ENCODE peak calls at places on chromosomes 11 and 22, in six cellular contexts. C is PC-3, L is HCT116, J is neural progenitor cell, F is SK-N-SH, W is MM.1S. G is an unnamed sample. For H3K4me1, the result is how much of the 10 kb centered on the place peaks cover.

GRCh38 chr11:56670984-56671383 is 7.5 kb downstream of the OR5AR1 start:
- DNase-seq in C (no peak), L (no peak), J (no peak), F (no peak), W (no peak), G (no peak)

GRCh38 chr22:47094861-47095330 is 332.4 kb downstream of the TBC1D22A start:
- DNase-seq in C (peak), L (no peak), J (no peak), F (no peak), W (no peak), G (peak)

GRCh38 chr11:120068114-120068573 is 69.8 kb downstream of the TRIM29 start:
- DNase-seq in C (peak), L (no peak), J (no peak), F (peak), W (no peak), G (peak)

GRCh38 chr11:44884056-44884455 is 66.6 kb downstream of the TP53I11 start:
- DNase-seq in C (no peak), L (no peak), J (no peak), F (no peak), W (no peak), G (no peak)

GRCh38 chr22:19103881-19104821 is 18.1 kb downstream of the DGCR2 start:
- DNase-seq in C (no peak), L (no peak), J (no peak), F (no peak), W (no peak), G (peak)

GRCh38 chr11:82733444-82734119 is at the start of gene FAM181B:
- DNase-seq in C (no peak), L (no peak), J (peak), F (peak), W (no peak), G (peak)

GRCh38 chr22:46596032-46596441 is 24.1 kb upstream of the GRAMD4 start:
- DNase-seq in C (no peak), L (no peak), J (peak), F (peak), W (no peak), G (peak)

GRCh38 chr11:109926941-109927340 is 166.3 kb upstream of the ZC3H12C start:
- DNase-seq in C (no peak), L (no peak), J (no peak), F (no peak), W (no peak), G (no peak)

GRCh38 chr11:76892305-76892704 is 31.6 kb downstream of the ACER3 start:
- DNase-seq in C (no peak), L (no peak), J (no peak), F (no peak), W (no peak), G (no peak)

GRCh38 chr11:31323145-31323544 is 46.4 kb downstream of the DCDC1 start:
- DNase-seq in C (no peak), L (no peak), J (no peak), F (no peak), W (no peak), G (no peak)

GRCh38 chr22:45602824-45603301 is 68.8 kb upstream of the ATXN10 start:
- DNase-seq in C (no peak), L (peak), J (peak), F (peak), W (peak), G (peak)

GRCh38 chr22:20131593-20131855 is at the start of gene ZDHHC8:
- DNase-seq in C (no peak), L (no peak), J (no peak), F (no peak), W (no peak), G (peak)

DNA sequence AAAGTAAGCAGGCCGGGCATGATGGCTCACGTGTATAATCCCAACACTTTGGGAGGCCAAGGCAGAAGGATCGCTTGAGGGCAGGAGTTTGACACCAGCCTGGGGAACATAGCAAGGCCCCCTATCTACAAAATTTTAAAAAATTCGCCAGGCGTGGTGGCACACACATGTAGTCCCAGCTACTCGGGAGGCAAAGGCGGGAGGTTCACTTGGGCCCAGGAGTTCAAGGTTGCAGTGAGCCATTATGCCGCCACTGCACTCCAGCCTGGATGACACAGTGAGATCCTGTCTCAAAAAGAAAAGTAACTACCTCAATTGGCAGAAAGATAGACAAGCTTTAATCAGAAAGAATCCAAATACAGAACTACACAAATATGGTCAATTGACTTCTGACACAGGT is 31.0 kb downstream of the CADM1 start:
- DNase-seq in C (no peak), L (no peak), J (no peak), F (no peak), W (no peak), G (no peak)
- H3K9ac ChIP-seq in C (no peak), L (no peak), J (no peak), F (no peak), W (no peak), G (no peak)

DNA sequence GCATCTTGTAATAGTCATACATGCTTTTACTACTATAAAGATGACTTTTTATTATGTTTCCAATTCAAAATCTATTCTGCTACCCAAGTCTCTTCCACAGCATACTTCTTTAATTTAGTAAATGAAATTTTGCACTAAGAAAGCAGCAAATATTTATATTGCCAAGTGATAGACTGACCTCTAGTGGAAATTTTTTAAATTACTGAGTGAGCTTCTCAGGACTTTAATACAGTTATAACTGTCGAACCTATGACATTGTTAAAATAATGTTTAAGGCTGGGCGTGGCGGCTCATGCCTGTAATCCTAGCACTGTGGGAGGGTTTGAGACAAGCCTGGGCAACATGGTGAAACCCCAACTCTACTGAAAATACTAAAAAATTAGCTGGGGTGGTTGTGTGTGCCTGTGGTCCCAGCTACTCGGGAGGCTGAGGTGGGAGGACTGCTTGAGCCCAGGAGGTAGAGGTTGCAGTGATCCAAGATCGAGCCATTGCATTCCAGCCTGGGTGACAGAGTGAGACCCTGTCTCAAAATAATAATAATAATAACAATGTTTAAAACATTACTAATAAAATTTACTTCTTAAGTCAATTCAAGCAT is 27.3 kb downstream of the STK33 start:
- DNase-seq in C (peak), L (peak), J (peak), F (peak), W (peak), G (peak)
- TF ChIP-seq EZH2phosphoT487 in C (no peak), L (no peak), J (no peak), F (no peak), W (no peak), G (no peak)

GRCh38 chr11:123061403-123062157 is at the start of gene HSPA8:
- DNase-seq in C (peak), L (no peak), J (peak), F (peak), W (peak), G (peak)
- H3K4me1 ChIP-seq in C (under half), L (under half), J (under half), F (under half), W (under half), G (half or more)

GRCh38 chr22:26894362-26894761 is 237.0 kb downstream of the MIAT start:
- DNase-seq in C (no peak), L (no peak), J (no peak), F (no peak), W (no peak), G (peak)
- H3K9ac ChIP-seq in C (peak), L (no peak), J (no peak), F (peak), W (no peak), G (peak)

GRCh38 chr11:46618789-46619188 is 1.4 kb downstream of the ATG13 start:
- DNase-seq in C (no peak), L (no peak), J (no peak), F (no peak), W (no peak), G (no peak)
- TF ChIP-seq EZH2phosphoT487 in C (no peak), L (no peak), J (no peak), F (no peak), W (no peak), G (no peak)

DNA sequence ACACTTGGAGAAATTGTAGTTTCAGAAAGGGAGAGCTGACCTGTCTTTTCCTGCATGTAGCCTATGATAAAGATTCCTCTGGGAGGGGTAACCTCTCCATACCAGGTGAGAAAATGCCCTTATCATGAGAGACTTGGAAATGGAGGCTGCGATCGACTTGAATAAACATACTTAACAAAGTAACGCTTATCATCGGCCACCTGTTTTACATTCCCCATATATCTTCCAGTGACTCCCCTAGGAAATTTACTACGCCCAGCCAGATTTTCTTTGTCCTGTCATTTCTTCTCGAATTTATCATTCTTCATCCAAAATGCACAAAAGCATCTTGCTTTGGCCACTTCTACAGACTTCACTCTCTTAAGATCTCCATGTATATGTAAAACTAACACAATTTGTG is 143.5 kb downstream of the CCDC81 start:
- DNase-seq in C (no peak), L (no peak), J (no peak), F (no peak), W (no peak), G (no peak)
- H3K4me1 ChIP-seq in C (under half), L (under half), J (under half), F (under half), W (under half), G (under half)

G was measured in GM23248.